ENCODE peak calls at places on chromosomes 3 and 15, in eight cellular contexts. One of them, this sample, is unnamed.
A peak's percentile ranks its signal among the peaks of the same experiment; 100 is the strongest.

GRCh38 chr3:165466856-165467255 is 270.7 kb upstream of the SLITRK3 start:
- DNase-seq in A549: no peak
- DNase-seq in HCT116: no peak
- DNase-seq in H1: no peak
- DNase-seq in SK-N-SH: no peak
- DNase-seq in K562: no peak
- DNase-seq in GM12878: no peak
- DNase-seq in HepG2: no peak
- DNase-seq in this sample: peak; percentile 68

GRCh38 chr15:27679621-27680521 is 419.2 kb downstream of the OCA2 start:
- DNase-seq in A549: no peak
- DNase-seq in H1: no peak
- DNase-seq in K562: no peak
- DNase-seq in HCT116: no peak
- DNase-seq in GM12878: no peak
- DNase-seq in SK-N-SH: peak; percentile 70
- DNase-seq in HepG2: no peak
- DNase-seq in this sample: no peak

GRCh38 chr3:31230834-31231233 is 301.9 kb upstream of the STT3B start:
- DNase-seq in HCT116: no peak
- DNase-seq in H1: no peak
- DNase-seq in HepG2: no peak
- DNase-seq in A549: no peak
- DNase-seq in SK-N-SH: no peak
- DNase-seq in K562: no peak
- DNase-seq in GM12878: no peak
- DNase-seq in this sample: no peak

GRCh38 chr3:32780735-32781210 is 37.0 kb upstream of the TRIM71 start:
- DNase-seq in SK-N-SH: peak; percentile 72
- DNase-seq in H1: peak; percentile 96
- DNase-seq in K562: peak; percentile 88
- DNase-seq in A549: peak; percentile 65
- DNase-seq in HepG2: peak; percentile 85
- DNase-seq in HCT116: peak; percentile 23
- DNase-seq in GM12878: no peak
- DNase-seq in this sample: peak; percentile 16

GRCh38 chr15:77749236-77749997 is 116.7 kb upstream of the LINGO1 start:
- DNase-seq in HepG2: no peak
- DNase-seq in A549: no peak
- DNase-seq in SK-N-SH: no peak
- DNase-seq in GM12878: no peak
- DNase-seq in H1: no peak
- DNase-seq in K562: no peak
- DNase-seq in HCT116: no peak
- DNase-seq in this sample: no peak

GRCh38 chr3:49745986-49746385 is 22.2 kb upstream of the GMPPB start:
- DNase-seq in GM12878: no peak
- DNase-seq in K562: no peak
- DNase-seq in HCT116: no peak
- DNase-seq in SK-N-SH: no peak
- DNase-seq in HepG2: no peak
- DNase-seq in A549: no peak
- DNase-seq in H1: no peak
- DNase-seq in this sample: peak; percentile 72

GRCh38 chr15:77975332-77976119 is 102.0 kb downstream of the TBC1D2B start:
- DNase-seq in A549: no peak
- DNase-seq in K562: no peak
- DNase-seq in GM12878: no peak
- DNase-seq in HepG2: no peak
- DNase-seq in H1: peak; percentile 42
- DNase-seq in SK-N-SH: peak; percentile 62
- DNase-seq in HCT116: no peak
- DNase-seq in this sample: no peak

GRCh38 chr15:67724679-67725365 is 100.5 kb upstream of the SKOR1 start:
- DNase-seq in HCT116: no peak
- DNase-seq in H1: no peak
- DNase-seq in A549: no peak
- DNase-seq in GM12878: no peak
- DNase-seq in HepG2: no peak
- DNase-seq in K562: no peak
- DNase-seq in SK-N-SH: no peak
- DNase-seq in this sample: no peak

GRCh38 chr3:196969001-196969659 is 497 bp upstream of the PIGZ start:
- DNase-seq in GM12878: no peak
- DNase-seq in SK-N-SH: peak; percentile 79
- DNase-seq in K562: peak; percentile 64
- DNase-seq in HepG2: no peak
- DNase-seq in H1: no peak
- DNase-seq in HCT116: no peak
- DNase-seq in A549: no peak
- DNase-seq in this sample: no peak

GRCh38 chr3:161265916-161266571 is 44.9 kb downstream of the NMD3 start:
- DNase-seq in SK-N-SH: no peak
- DNase-seq in H1: no peak
- DNase-seq in HepG2: no peak
- DNase-seq in HCT116: no peak
- DNase-seq in K562: no peak
- DNase-seq in A549: no peak
- DNase-seq in GM12878: no peak
- DNase-seq in this sample: peak; percentile 17

GRCh38 chr3:51708216-51708845 is 1.5 kb downstream of the GRM2 start:
- DNase-seq in SK-N-SH: no peak
- DNase-seq in HepG2: no peak
- DNase-seq in K562: no peak
- DNase-seq in GM12878: no peak
- DNase-seq in H1: no peak
- DNase-seq in A549: no peak
- DNase-seq in HCT116: no peak
- DNase-seq in this sample: no peak

GRCh38 chr15:88745696-88746095 is 57.5 kb upstream of the ACAN start:
- DNase-seq in A549: no peak
- DNase-seq in GM12878: no peak
- DNase-seq in HepG2: no peak
- DNase-seq in HCT116: no peak
- DNase-seq in K562: no peak
- DNase-seq in H1: no peak
- DNase-seq in SK-N-SH: no peak
- DNase-seq in this sample: peak; percentile 75

GRCh38 chr3:59839810-59840515 is 790.1 kb upstream of the CFAP20DC start:
- DNase-seq in GM12878: peak; percentile 40
- DNase-seq in K562: no peak
- DNase-seq in H1: no peak
- DNase-seq in HCT116: no peak
- DNase-seq in HepG2: no peak
- DNase-seq in A549: no peak
- DNase-seq in SK-N-SH: no peak
- DNase-seq in this sample: no peak

GRCh38 chr15:65494066-65494465 is 23.4 kb downstream of the DPP8 start:
- DNase-seq in HCT116: no peak
- DNase-seq in SK-N-SH: no peak
- DNase-seq in H1: no peak
- DNase-seq in A549: no peak
- DNase-seq in HepG2: no peak
- DNase-seq in K562: no peak
- DNase-seq in GM12878: no peak
- DNase-seq in this sample: no peak

GRCh38 chr15:89874926-89875564 is 18.7 kb downstream of the AP3S2 start:
- DNase-seq in SK-N-SH: peak; percentile 86
- DNase-seq in HepG2: peak; percentile 46
- DNase-seq in A549: peak; percentile 77
- DNase-seq in H1: peak; percentile 88
- DNase-seq in HCT116: peak; percentile 43
- DNase-seq in GM12878: no peak
- DNase-seq in K562: peak; percentile 83
- DNase-seq in this sample: peak; percentile 66

GRCh38 chr3:32078864-32079263 is 27.6 kb upstream of the GPD1L start:
- DNase-seq in A549: no peak
- DNase-seq in HepG2: no peak
- DNase-seq in SK-N-SH: no peak
- DNase-seq in H1: no peak
- DNase-seq in K562: no peak
- DNase-seq in HCT116: no peak
- DNase-seq in GM12878: no peak
- DNase-seq in this sample: no peak

GRCh38 chr15:85976986-85977385 is 102.7 kb upstream of the AGBL1 start:
- DNase-seq in GM12878: no peak
- DNase-seq in K562: no peak
- DNase-seq in H1: no peak
- DNase-seq in A549: no peak
- DNase-seq in HepG2: no peak
- DNase-seq in SK-N-SH: no peak
- DNase-seq in HCT116: no peak
- DNase-seq in this sample: no peak

GRCh38 chr15:101578443-101578894 is 73.7 kb downstream of the TM2D3 start:
- DNase-seq in HCT116: peak; percentile 44
- DNase-seq in K562: peak; percentile 40
- DNase-seq in HepG2: peak; percentile 50
- DNase-seq in H1: peak; percentile 58
- DNase-seq in SK-N-SH: peak; percentile 61
- DNase-seq in GM12878: no peak
- DNase-seq in A549: peak; percentile 70
- DNase-seq in this sample: no peak

GRCh38 chr15:67922971-67923646 is 83.3 kb upstream of the RNU6-1 start:
- DNase-seq in GM12878: no peak
- DNase-seq in HepG2: no peak
- DNase-seq in K562: peak; percentile 49
- DNase-seq in H1: no peak
- DNase-seq in SK-N-SH: no peak
- DNase-seq in HCT116: no peak
- DNase-seq in A549: no peak
- DNase-seq in this sample: no peak

DNA sequence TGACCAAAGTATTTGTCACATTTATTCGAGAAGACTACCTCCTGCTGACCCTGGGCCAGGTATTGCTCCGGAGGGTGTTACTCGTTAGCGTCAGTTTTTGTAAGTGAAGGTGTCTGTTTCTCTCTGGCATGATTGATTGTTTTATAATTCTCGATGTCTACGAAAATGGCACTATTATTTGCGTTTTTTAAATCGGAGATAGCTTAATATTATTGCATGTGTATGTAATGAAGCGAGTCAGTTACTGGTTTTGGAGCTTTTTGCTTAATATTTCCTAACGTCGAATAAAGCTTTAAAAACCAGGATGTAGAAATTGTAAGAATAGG is 439 bp downstream of the DZIP3 start:
- DNase-seq in GM12878: no peak
- DNase-seq in H1: no peak
- DNase-seq in HepG2: no peak
- DNase-seq in A549: no peak
- DNase-seq in HCT116: no peak
- DNase-seq in K562: no peak
- DNase-seq in SK-N-SH: no peak
- DNase-seq in this sample: no peak
- TF ChIP-seq RAD21 in GM12878: no peak
- TF ChIP-seq RAD21 in H1: no peak
- TF ChIP-seq RAD21 in HepG2: no peak
- TF ChIP-seq RAD21 in A549: no peak
- TF ChIP-seq RAD21 in HCT116: no peak
- TF ChIP-seq RAD21 in K562: no peak
- TF ChIP-seq RAD21 in SK-N-SH: no peak
- TF ChIP-seq RAD21 in this sample: no peak

GRCh38 chr3:13206799-13207577 is 133.8 kb upstream of the IQSEC1 start:
- DNase-seq in HepG2: no peak
- DNase-seq in K562: no peak
- DNase-seq in A549: no peak
- DNase-seq in H1: no peak
- DNase-seq in GM12878: no peak
- DNase-seq in HCT116: no peak
- DNase-seq in SK-N-SH: no peak
- DNase-seq in this sample: no peak

GRCh38 chr3:13208706-13209295 is 135.6 kb upstream of the IQSEC1 start:
- DNase-seq in GM12878: no peak
- DNase-seq in A549: no peak
- DNase-seq in HepG2: no peak
- DNase-seq in SK-N-SH: no peak
- DNase-seq in K562: no peak
- DNase-seq in HCT116: no peak
- DNase-seq in H1: no peak
- DNase-seq in this sample: no peak

GRCh38 chr3:13207975-13208705 is 134.9 kb upstream of the IQSEC1 start:
- DNase-seq in SK-N-SH: no peak
- DNase-seq in HepG2: no peak
- DNase-seq in GM12878: no peak
- DNase-seq in K562: no peak
- DNase-seq in A549: no peak
- DNase-seq in H1: no peak
- DNase-seq in HCT116: no peak
- DNase-seq in this sample: no peak

GRCh38 chr3:13209334-13209733 is 136.1 kb upstream of the IQSEC1 start:
- DNase-seq in A549: no peak
- DNase-seq in HepG2: no peak
- DNase-seq in H1: no peak
- DNase-seq in SK-N-SH: no peak
- DNase-seq in HCT116: no peak
- DNase-seq in K562: no peak
- DNase-seq in GM12878: no peak
- DNase-seq in this sample: no peak

GRCh38 chr3:13207578-13207922 is 134.3 kb upstream of the IQSEC1 start:
- DNase-seq in GM12878: no peak
- DNase-seq in A549: no peak
- DNase-seq in HCT116: no peak
- DNase-seq in K562: no peak
- DNase-seq in H1: no peak
- DNase-seq in HepG2: no peak
- DNase-seq in SK-N-SH: no peak
- DNase-seq in this sample: no peak
- TF ChIP-seq RAD21 in GM12878: no peak
- TF ChIP-seq RAD21 in A549: no peak
- TF ChIP-seq RAD21 in HCT116: no peak
- TF ChIP-seq RAD21 in K562: no peak
- TF ChIP-seq RAD21 in H1: no peak
- TF ChIP-seq RAD21 in HepG2: no peak
- TF ChIP-seq RAD21 in SK-N-SH: no peak
- TF ChIP-seq RAD21 in this sample: no peak

DNA sequence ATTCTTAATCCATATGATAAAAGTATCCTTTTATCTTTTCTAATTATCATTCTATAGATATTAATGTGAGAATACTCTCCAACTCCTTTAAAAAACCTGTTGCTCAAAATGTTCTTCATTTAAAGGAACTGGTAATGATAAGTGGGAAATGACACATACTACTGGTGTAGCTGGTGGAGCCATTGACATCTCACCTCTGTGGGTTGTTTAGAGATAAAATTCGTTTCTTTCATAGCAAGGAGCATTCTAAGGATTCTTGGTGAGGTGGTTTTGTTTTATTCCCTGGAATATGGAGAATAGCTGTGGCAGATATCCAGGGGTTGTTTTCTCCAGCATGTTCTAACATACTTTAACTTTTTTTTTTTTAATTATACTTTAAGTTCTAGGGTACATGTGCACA is 299.8 kb upstream of the THBS1 start:
- DNase-seq in HCT116: no peak
- DNase-seq in H1: no peak
- DNase-seq in A549: no peak
- DNase-seq in GM12878: no peak
- DNase-seq in HepG2: no peak
- DNase-seq in SK-N-SH: no peak
- DNase-seq in K562: no peak
- DNase-seq in this sample: peak; percentile 87
- TF ChIP-seq RAD21 in HCT116: no peak
- TF ChIP-seq RAD21 in H1: no peak
- TF ChIP-seq RAD21 in A549: no peak
- TF ChIP-seq RAD21 in GM12878: no peak
- TF ChIP-seq RAD21 in HepG2: no peak
- TF ChIP-seq RAD21 in SK-N-SH: no peak
- TF ChIP-seq RAD21 in K562: no peak
- TF ChIP-seq RAD21 in this sample: no peak

GRCh38 chr15:39747326-39747725 is 35.3 kb downstream of the FSIP1 start:
- DNase-seq in SK-N-SH: no peak
- DNase-seq in A549: no peak
- DNase-seq in K562: no peak
- DNase-seq in GM12878: no peak
- DNase-seq in HCT116: no peak
- DNase-seq in H1: no peak
- DNase-seq in HepG2: no peak
- DNase-seq in this sample: peak; percentile 84
- TF ChIP-seq RAD21 in SK-N-SH: no peak
- TF ChIP-seq RAD21 in A549: no peak
- TF ChIP-seq RAD21 in K562: no peak
- TF ChIP-seq RAD21 in GM12878: no peak
- TF ChIP-seq RAD21 in HCT116: no peak
- TF ChIP-seq RAD21 in H1: no peak
- TF ChIP-seq RAD21 in HepG2: no peak
- TF ChIP-seq RAD21 in this sample: no peak